ENCODE peak calls at places on chromosomes 5 and 9, in five cellular contexts. W is Caco-2, D is heart left ventricle, I is fibroblast of lung, Q is lung. B is an unnamed sample.

GRCh38 chr9:13963005-13963653 is 350.8 kb downstream of the NFIB start:
- DNase-seq in W (no peak), D (no peak), I (no peak), Q (no peak), B (no peak)

GRCh38 chr9:2013688-2014087 is 1.5 kb upstream of the SMARCA2 start:
- DNase-seq in W (no peak), D (no peak), I (peak), Q (no peak), B (no peak)

GRCh38 chr5:167123126-167123525 is 1168.3 kb upstream of the WWC1 start:
- DNase-seq in W (no peak), D (no peak), I (no peak), Q (no peak), B (no peak)

GRCh38 chr9:137176302-137177182 is 4.7 kb upstream of the TMEM210 start:
- DNase-seq in W (peak), D (no peak), I (peak), Q (no peak), B (peak)

GRCh38 chr5:168525856-168526255 is 3.2 kb upstream of the FBLL1 start:
- DNase-seq in W (peak), D (no peak), I (no peak), Q (no peak), B (no peak)

GRCh38 chr5:58934629-58935097 is 351.8 kb downstream of the RAB3C start:
- DNase-seq in W (no peak), D (no peak), I (peak), Q (no peak), B (no peak)

GRCh38 chr5:172830876-172831662 is 3.0 kb upstream of the ERGIC1 start:
- DNase-seq in W (no peak), D (no peak), I (peak), Q (no peak), B (no peak)

GRCh38 chr5:16383544-16384057 is 82.0 kb downstream of the ZNF622 start:
- DNase-seq in W (no peak), D (no peak), I (no peak), Q (no peak), B (no peak)

GRCh38 chr9:14340994-14341393 is 27.1 kb upstream of the NFIB start:
- DNase-seq in W (no peak), D (no peak), I (no peak), Q (no peak), B (no peak)

GRCh38 chr9:36939655-36940578 is 94.2 kb downstream of the PAX5 start:
- DNase-seq in W (no peak), D (no peak), I (no peak), Q (no peak), B (no peak)

GRCh38 chr9:134189167-134189474 is 24.8 kb upstream of the RNU6ATAC start:
- DNase-seq in W (peak), D (peak), I (no peak), Q (no peak), B (no peak)

GRCh38 chr5:54088081-54088480 is 222.3 kb downstream of the ARL15 start:
- DNase-seq in W (no peak), D (no peak), I (no peak), Q (no peak), B (no peak)

GRCh38 chr9:70120834-70121510 is 77.3 kb downstream of the MAMDC2 start:
- DNase-seq in W (no peak), D (peak), I (peak), Q (peak), B (peak)
- TF ChIP-seq CTCF in W (no peak), D (peak), I (peak), Q (no peak), B (no peak)

GRCh38 chr5:132749506-132749905 is 2.3 kb downstream of the CCNI2 start:
- DNase-seq in W (no peak), D (no peak), I (no peak), Q (no peak), B (no peak)

GRCh38 chr5:132746592-132747063 is 598 bp upstream of the CCNI2 start:
- DNase-seq in W (no peak), D (no peak), I (peak), Q (no peak), B (peak)

GRCh38 chr5:132747693-132748440 is 641 bp downstream of the CCNI2 start:
- DNase-seq in W (no peak), D (peak), I (no peak), Q (no peak), B (peak)

GRCh38 chr5:132748522-132749000 is 1.3 kb downstream of the CCNI2 start:
- DNase-seq in W (no peak), D (no peak), I (no peak), Q (no peak), B (no peak)

DNA sequence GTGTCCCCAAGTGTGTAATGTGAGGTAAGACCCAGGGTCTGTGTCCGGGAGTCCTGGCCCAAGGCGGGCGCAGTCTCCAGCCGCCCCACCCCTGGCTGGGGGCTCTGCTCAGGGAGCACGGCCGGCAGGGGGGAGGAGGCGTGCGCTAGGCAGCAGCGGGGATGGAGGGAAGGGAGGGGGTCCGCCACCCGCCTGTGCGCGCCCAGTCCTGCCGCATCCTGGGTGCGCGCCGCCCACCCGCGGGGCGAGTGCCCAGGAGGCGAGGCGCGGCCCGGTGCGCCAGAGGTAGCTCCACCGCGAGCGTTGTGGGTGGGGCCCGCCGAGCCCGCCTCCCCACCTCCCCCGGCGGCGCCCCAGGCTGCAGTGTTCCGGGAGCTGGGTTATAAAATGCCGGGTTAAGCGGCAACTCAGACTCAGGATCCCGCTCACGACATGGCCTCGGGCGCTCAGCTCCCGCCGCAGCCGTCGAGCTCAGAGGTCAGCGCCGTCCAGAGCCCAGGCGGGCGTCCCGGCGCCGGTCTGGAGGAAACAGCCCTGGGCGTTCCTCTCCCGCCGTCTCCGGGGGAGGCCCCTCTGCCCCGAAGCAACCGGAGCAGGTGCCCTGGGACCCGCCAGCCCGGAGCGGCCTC is at the start of gene CCNI2:
- DNase-seq in W (no peak), D (peak), I (no peak), Q (no peak), B (peak)
- TF ChIP-seq CTCF in W (no peak), D (no peak), I (no peak), Q (no peak), B (no peak)

DNA sequence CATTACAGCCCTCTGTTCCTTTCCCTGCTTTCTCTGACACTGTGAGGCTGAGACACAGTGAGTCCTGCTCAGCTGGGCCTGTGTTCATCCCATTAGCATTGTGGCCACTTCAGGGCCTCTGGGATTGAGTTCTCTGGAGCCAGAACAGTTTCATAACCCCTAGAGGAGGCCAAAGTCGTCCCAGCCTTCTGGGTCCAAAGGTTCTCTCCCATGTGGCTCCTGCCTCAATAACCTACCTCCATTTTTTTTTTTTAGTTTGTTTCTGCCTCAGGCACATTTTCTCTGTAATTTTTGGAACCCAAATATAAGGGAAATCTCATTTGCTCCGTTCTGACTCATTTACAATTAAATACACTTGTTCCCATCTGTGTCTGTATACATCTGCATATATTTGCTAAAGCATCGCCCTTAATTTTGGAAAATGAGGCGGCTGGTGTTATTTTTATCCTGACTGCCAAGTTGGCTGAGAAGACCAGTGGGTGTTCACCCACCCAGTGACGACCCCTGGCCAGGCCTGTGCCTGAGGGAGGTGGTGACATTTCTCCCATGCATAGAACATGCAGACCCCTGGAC is 27.3 kb upstream of the CTNNA1 start:
- DNase-seq in W (peak), D (no peak), I (no peak), Q (no peak), B (no peak)
- TF ChIP-seq CTCF in W (no peak), D (no peak), I (no peak), Q (no peak), B (no peak)

GRCh38 chr9:90299963-90300362 is 342.7 kb downstream of the DIRAS2 start:
- DNase-seq in W (no peak), D (no peak), I (no peak), Q (no peak), B (no peak)

GRCh38 chr9:90306118-90306517 is 336.5 kb downstream of the DIRAS2 start:
- DNase-seq in W (no peak), D (no peak), I (no peak), Q (no peak), B (no peak)

GRCh38 chr9:90303653-90304052 is 339.0 kb downstream of the DIRAS2 start:
- DNase-seq in W (no peak), D (no peak), I (no peak), Q (no peak), B (no peak)

GRCh38 chr9:90296539-90296938 is 346.1 kb downstream of the DIRAS2 start:
- DNase-seq in W (no peak), D (no peak), I (no peak), Q (no peak), B (no peak)

DNA sequence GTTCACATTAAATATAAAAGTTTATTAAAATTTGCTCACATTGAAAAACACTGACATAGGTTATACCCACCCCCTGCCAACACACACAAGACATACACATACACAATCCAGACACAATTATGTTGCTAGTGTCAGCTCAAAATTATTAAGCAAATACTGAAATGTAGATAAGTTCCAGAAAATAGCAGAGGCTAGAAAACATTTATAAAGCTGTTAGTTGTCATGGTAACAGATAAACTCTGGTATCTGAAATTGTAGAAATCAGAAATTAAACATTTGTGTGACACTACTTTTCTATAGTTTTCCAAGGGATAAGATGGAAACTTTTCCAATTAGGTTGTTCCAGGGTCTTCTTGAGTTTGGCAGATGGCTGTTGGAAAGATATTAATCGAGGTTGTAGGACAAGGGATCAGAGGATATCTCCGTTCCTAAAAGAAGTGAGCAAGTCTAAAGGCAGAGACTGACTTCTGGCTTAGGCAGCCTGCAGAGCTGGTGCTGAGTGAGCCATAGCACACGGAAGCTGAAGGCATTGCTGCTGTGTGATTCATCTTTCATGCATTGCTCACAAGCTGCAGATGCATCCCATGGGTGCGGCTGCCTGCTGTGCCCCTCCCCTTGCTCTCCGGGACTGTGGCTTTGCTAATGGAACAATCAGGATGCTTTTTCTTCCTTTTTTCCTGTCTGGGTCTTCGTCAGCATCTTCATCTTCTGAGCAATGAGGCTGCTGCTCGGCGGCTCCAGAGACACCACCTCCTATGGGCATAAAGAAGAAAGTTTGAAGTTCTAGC is 341.5 kb downstream of the DIRAS2 start:
- DNase-seq in W (peak), D (peak), I (peak), Q (no peak), B (peak)
- TF ChIP-seq CTCF in W (no peak), D (no peak), I (no peak), Q (no peak), B (no peak)

DNA sequence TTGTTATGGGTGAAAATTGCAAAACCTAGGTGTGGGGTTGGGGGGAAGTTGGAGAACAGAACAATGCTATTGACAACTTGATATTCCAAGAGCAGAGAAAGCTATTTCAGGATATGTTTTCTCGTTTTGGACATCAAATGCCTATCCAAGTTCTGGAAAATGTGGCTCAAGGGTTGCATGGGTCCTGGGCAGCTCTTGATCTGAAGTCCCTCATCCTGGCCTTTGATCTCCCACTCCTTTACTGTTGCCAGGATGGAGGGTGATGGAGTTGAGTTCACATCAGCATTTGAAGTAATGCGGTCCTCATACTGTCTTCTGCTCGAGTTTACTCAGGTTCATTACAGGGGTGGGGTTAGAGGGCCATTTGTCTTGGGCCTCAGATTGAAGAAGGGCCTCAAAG is 76.9 kb upstream of the RPS23 start:
- DNase-seq in W (no peak), D (no peak), I (no peak), Q (no peak), B (no peak)
- TF ChIP-seq CTCF in W (no peak), D (no peak), I (no peak), Q (no peak), B (no peak)